ENCODE peak calls at places on chromosome 11, in six cellular contexts. H is left kidney; N is CD8-positive, alpha-beta memory T cell; W is activated CD4-positive, alpha-beta T cell treated with anti-CD3 and anti-CD28 coated beads for 24 hours; B is NCI-H1048; E is memory B cell. Z is an unnamed sample.

GRCh38 chr11:124977006-124977405 is 23.0 kb downstream of the CCDC15 start:
- DNase-seq in H (no peak), N (no peak), W (no peak), B (no peak), E (no peak), Z (no peak)

GRCh38 chr11:34623463-34623862 is 2.6 kb downstream of the EHF start:
- DNase-seq in H (no peak), N (no peak), W (no peak), B (no peak), E (no peak), Z (no peak)

GRCh38 chr11:124917115-124917637 is 1.9 kb upstream of the HEPN1 start:
- DNase-seq in H (no peak), N (no peak), W (no peak), B (no peak), E (no peak), Z (no peak)

GRCh38 chr11:93738647-93739081 is 2.6 kb downstream of the TAF1D start:
- DNase-seq in H (no peak), N (no peak), W (no peak), B (no peak), E (no peak), Z (no peak)

GRCh38 chr11:30683176-30683575 is 97.0 kb upstream of the MPPED2 start:
- DNase-seq in H (no peak), N (no peak), W (no peak), B (no peak), E (no peak), Z (no peak)

GRCh38 chr11:33195391-33196190 is 34.3 kb upstream of the CSTF3 start:
- DNase-seq in H (peak; percentile 67), N (no peak), W (no peak), B (no peak), E (no peak), Z (no peak)

GRCh38 chr11:46555269-46556054 is 38.4 kb downstream of the AMBRA1 start:
- DNase-seq in H (no peak), N (no peak), W (no peak), B (no peak), E (no peak), Z (no peak)

GRCh38 chr11:130604606-130605005 is 156.2 kb downstream of the ADAMTS15 start:
- DNase-seq in H (no peak), N (no peak), W (no peak), B (no peak), E (no peak), Z (no peak)

GRCh38 chr11:22169833-22170232 is 23.1 kb upstream of the ANO5 start:
- DNase-seq in H (no peak), N (no peak), W (no peak), B (no peak), E (no peak), Z (no peak)

GRCh38 chr11:37978647-37979046 is 1380.6 kb upstream of the RAG2 start:
- DNase-seq in H (peak; percentile 33), N (no peak), W (no peak), B (no peak), E (no peak), Z (no peak)

GRCh38 chr11:19405966-19406365 is 165.2 kb upstream of the E2F8 start:
- DNase-seq in H (no peak), N (no peak), W (no peak), B (no peak), E (no peak), Z (no peak)

GRCh38 chr11:78037056-78037455 is 14.0 kb upstream of the KCTD14 start:
- DNase-seq in H (no peak), N (no peak), W (no peak), B (no peak), E (no peak), Z (no peak)

GRCh38 chr11:114379394-114380069 is 20.8 kb downstream of the C11orf71 start:
- DNase-seq in H (no peak), N (no peak), W (no peak), B (no peak), E (no peak), Z (no peak)

GRCh38 chr11:64449381-64450167 is 90.6 kb downstream of the RPS6KA4 start:
- DNase-seq in H (peak; percentile 90), N (peak; percentile 74), W (peak; percentile 66), B (peak; percentile 48), E (peak; percentile 74), Z (peak; percentile 69)

GRCh38 chr11:24848857-24849256 is 352.0 kb downstream of the LUZP2 start:
- DNase-seq in H (no peak), N (no peak), W (no peak), B (no peak), E (no peak), Z (no peak)

GRCh38 chr11:60859616-60860250 is 4.0 kb upstream of the PTGDR2 start:
- DNase-seq in H (no peak), N (peak; percentile 19), W (no peak), B (no peak), E (no peak), Z (no peak)